ENCODE peak calls at places on chromosomes 6 and 20, in eight cellular contexts. D is thoracic aorta; V is GM10248; L is activated CD4-positive, alpha-beta T cell treated with anti-CD3 and anti-CD28 coated beads, Interleukin-2, amount 50 U/mL, for 24 hours; A is effector CD4-positive, alpha-beta T cell; M is keratinocyte; P is activated T-helper 1 cell treated with anti-CD3 and anti-CD28 coated beads, Interleukin-12 subunit alpha, Interleukin-12 subunit beta, Interleukin-2, Interleukin-4 antibody, amounts not matched to agents 30 ng/mL and 10 ng/mL and 1 ng/mL, durations not matched to agents 14 hours and 24 hours and 36 hours; R is amniotic epithelial cell. Q is an unnamed sample.

GRCh38 chr6:34248198-34248726 is 544 bp downstream of the SMIM29 start:
- DNase-seq in D (no peak), V (peak), L (no peak), A (peak), M (no peak), P (peak), R (peak), Q (peak)

GRCh38 chr6:147067184-147067583 is 137.0 kb upstream of the STXBP5 start:
- DNase-seq in D (no peak), V (no peak), L (no peak), A (no peak), M (no peak), P (no peak), R (peak), Q (no peak)

GRCh38 chr20:50266293-50267040 is 75.8 kb downstream of the CEBPB start:
- DNase-seq in D (no peak), V (no peak), L (no peak), A (no peak), M (no peak), P (no peak), R (no peak), Q (no peak)

GRCh38 chr6:26520088-26520839 is 17.9 kb upstream of the HMGN4 start:
- DNase-seq in D (no peak), V (no peak), L (peak), A (no peak), M (no peak), P (no peak), R (no peak), Q (no peak)

GRCh38 chr6:142925575-142926110 is 19.3 kb downstream of the HIVEP2 start:
- DNase-seq in D (no peak), V (no peak), L (no peak), A (no peak), M (no peak), P (no peak), R (peak), Q (no peak)

GRCh38 chr20:856361-856775 is 22.9 kb downstream of the FAM110A start:
- DNase-seq in D (no peak), V (no peak), L (no peak), A (peak), M (peak), P (no peak), R (peak), Q (peak)

GRCh38 chr20:44247676-44248419 is 740 bp downstream of the GDAP1L1 start:
- DNase-seq in D (no peak), V (peak), L (no peak), A (no peak), M (no peak), P (no peak), R (peak), Q (no peak)

GRCh38 chr20:42889517-42889916 is 300.2 kb downstream of the PTPRT start:
- DNase-seq in D (no peak), V (no peak), L (no peak), A (no peak), M (no peak), P (no peak), R (no peak), Q (no peak)

GRCh38 chr6:2491137-2491536 is 245.7 kb upstream of the GMDS start:
- DNase-seq in D (no peak), V (no peak), L (no peak), A (no peak), M (no peak), P (no peak), R (no peak), Q (no peak)

GRCh38 chr6:170227996-170228550 is 62.8 kb downstream of the DLL1 start:
- DNase-seq in D (no peak), V (no peak), L (no peak), A (no peak), M (no peak), P (no peak), R (no peak), Q (no peak)

GRCh38 chr20:44746367-44747165 is 901 bp downstream of the KCNK15 start:
- DNase-seq in D (no peak), V (no peak), L (no peak), A (no peak), M (no peak), P (no peak), R (peak), Q (no peak)